ENCODE peak calls at places on chromosomes 6 and 20, in nine cellular contexts. Q is spleen; R is astrocyte of the cerebellum; N is lung; S is AG04450; H is lower lobe of right lung; V is astrocyte; T is cardiac muscle cell; C is CD4-positive, alpha-beta T cell. U is an unnamed sample.

GRCh38 chr6:162408805-162409535 is 318.6 kb downstream of the PRKN start:
- DNase-seq in Q (no peak), R (no peak), N (no peak), S (no peak), H (no peak), V (no peak), T (no peak), C (no peak), U (no peak)

GRCh38 chr20:36881888-36882287 is 6.0 kb downstream of the TLDC2 start:
- DNase-seq in Q (no peak), R (no peak), N (no peak), S (no peak), H (no peak), V (no peak), T (no peak), C (no peak), U (peak)

GRCh38 chr20:53660947-53661381 is 67.3 kb upstream of the ZNF217 start:
- DNase-seq in Q (no peak), R (no peak), N (no peak), S (no peak), H (no peak), V (no peak), T (no peak), C (no peak), U (no peak)

GRCh38 chr20:8305449-8305978 is 173.4 kb downstream of the PLCB1 start:
- DNase-seq in Q (peak), R (no peak), N (peak), S (no peak), H (peak), V (no peak), T (peak), C (peak), U (peak)

GRCh38 chr20:21090738-21091120 is 15.4 kb downstream of the LINC00237 start:
- DNase-seq in Q (no peak), R (no peak), N (no peak), S (no peak), H (no peak), V (no peak), T (no peak), C (no peak), U (no peak)

GRCh38 chr6:15437090-15437489 is 191.2 kb downstream of the JARID2 start:
- DNase-seq in Q (no peak), R (no peak), N (no peak), S (no peak), H (no peak), V (no peak), T (no peak), C (no peak), U (no peak)

GRCh38 chr6:149566372-149567193 is at the start of gene GINM1:
- DNase-seq in Q (peak), R (no peak), N (peak), S (no peak), H (peak), V (peak), T (peak), C (no peak), U (peak)

GRCh38 chr6:47787620-47788497 is 6.0 kb downstream of the OPN5 start:
- DNase-seq in Q (peak), R (peak), N (peak), S (peak), H (peak), V (peak), T (peak), C (peak), U (peak)

GRCh38 chr6:32189082-32189741 is 790 bp downstream of the PBX2 start:
- DNase-seq in Q (no peak), R (no peak), N (no peak), S (no peak), H (no peak), V (no peak), T (no peak), C (no peak), U (no peak)

GRCh38 chr6:150987371-150987828 is 121.9 kb downstream of the MTHFD1L start:
- DNase-seq in Q (no peak), R (no peak), N (no peak), S (no peak), H (no peak), V (no peak), T (no peak), C (peak), U (no peak)

GRCh38 chr6:152969688-152970418 is 13.0 kb downstream of the FBXO5 start:
- DNase-seq in Q (no peak), R (no peak), N (no peak), S (no peak), H (no peak), V (no peak), T (no peak), C (no peak), U (no peak)

GRCh38 chr6:14720411-14721102 is 525.3 kb upstream of the JARID2 start:
- DNase-seq in Q (no peak), R (no peak), N (no peak), S (no peak), H (no peak), V (no peak), T (no peak), C (no peak), U (no peak)

GRCh38 chr6:129368076-129368475 is 341.9 kb downstream of the ARHGAP18 start:
- DNase-seq in Q (no peak), R (no peak), N (no peak), S (no peak), H (no peak), V (no peak), T (no peak), C (no peak), U (no peak)

GRCh38 chr6:161414180-161414579 is 140.3 kb upstream of the AGPAT4 start:
- DNase-seq in Q (no peak), R (no peak), N (no peak), S (no peak), H (no peak), V (no peak), T (no peak), C (no peak), U (no peak)

GRCh38 chr6:140879861-140880260 is 1252.9 kb upstream of the GJE1 start:
- DNase-seq in Q (no peak), R (peak), N (no peak), S (peak), H (no peak), V (peak), T (peak), C (no peak), U (no peak)

GRCh38 chr20:33685328-33686007 is 717 bp downstream of the E2F1 start:
- DNase-seq in Q (peak), R (no peak), N (no peak), S (no peak), H (no peak), V (no peak), T (no peak), C (no peak), U (peak)

GRCh38 chr20:33875055-33875454 is 63.9 kb downstream of the CHMP4B start:
- DNase-seq in Q (peak), R (no peak), N (no peak), S (no peak), H (no peak), V (no peak), T (no peak), C (no peak), U (no peak)

GRCh38 chr6:46816626-46817025 is 23.4 kb downstream of the MEP1A start:
- DNase-seq in Q (no peak), R (no peak), N (no peak), S (no peak), H (no peak), V (no peak), T (no peak), C (no peak), U (no peak)

GRCh38 chr6:89574860-89575561 is 63.5 kb downstream of the LYRM2 start:
- DNase-seq in Q (no peak), R (no peak), N (no peak), S (no peak), H (no peak), V (no peak), T (no peak), C (no peak), U (peak)

GRCh38 chr6:121800047-121800446 is 364.6 kb downstream of the GJA1 start:
- DNase-seq in Q (no peak), R (no peak), N (no peak), S (no peak), H (no peak), V (peak), T (no peak), C (no peak), U (no peak)

GRCh38 chr6:18021166-18021850 is 33.9 kb upstream of the KIF13A start:
- DNase-seq in Q (no peak), R (no peak), N (no peak), S (no peak), H (no peak), V (no peak), T (no peak), C (no peak), U (no peak)

GRCh38 chr20:64168381-64169088 is 4.3 kb downstream of the MYT1 start:
- DNase-seq in Q (no peak), R (no peak), N (no peak), S (no peak), H (peak), V (no peak), T (no peak), C (no peak), U (no peak)

DNA sequence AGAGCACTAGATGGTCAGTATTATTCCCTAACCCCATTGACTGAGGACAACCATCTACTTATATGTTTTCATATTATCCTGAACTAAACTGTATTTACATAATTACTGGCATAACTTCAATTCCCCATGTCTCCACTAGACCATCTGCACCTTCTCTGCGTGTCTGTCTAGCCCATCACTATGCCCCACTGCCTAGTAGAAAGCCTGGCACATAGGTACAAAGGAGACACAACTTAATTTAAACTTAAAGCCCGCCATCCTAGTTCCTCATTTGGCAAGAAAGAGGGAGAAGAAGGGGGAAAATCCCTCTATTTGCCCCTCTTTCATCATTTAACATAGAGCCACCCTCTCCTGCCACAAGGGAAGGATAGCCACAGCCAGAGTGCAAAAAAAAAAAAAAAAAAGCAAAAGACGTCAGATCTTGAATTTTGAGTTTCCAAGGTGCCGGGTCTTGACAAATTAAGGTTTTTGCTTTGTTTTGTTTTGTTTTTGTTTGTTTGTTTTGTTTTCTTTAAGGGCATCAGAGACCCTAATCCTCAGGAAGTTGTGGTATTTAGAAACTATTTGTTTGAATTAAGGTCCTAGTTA is 1.8 kb downstream of the PKIG start:
- DNase-seq in Q (no peak), R (no peak), N (no peak), S (no peak), H (no peak), V (no peak), T (no peak), C (no peak), U (no peak)
- TF ChIP-seq CTCF in Q (no peak), R (no peak), N (no peak), S (no peak), H (no peak), V (no peak), T (no peak), C (no peak), U (no peak)

GRCh38 chr6:21595265-21595950 is 1.9 kb downstream of the SOX4 start:
- DNase-seq in Q (peak), R (no peak), N (peak), S (no peak), H (peak), V (no peak), T (peak), C (peak), U (peak)
- TF ChIP-seq CTCF in Q (no peak), R (peak), N (no peak), S (no peak), H (no peak), V (no peak), T (no peak), C (no peak), U (peak)

DNA sequence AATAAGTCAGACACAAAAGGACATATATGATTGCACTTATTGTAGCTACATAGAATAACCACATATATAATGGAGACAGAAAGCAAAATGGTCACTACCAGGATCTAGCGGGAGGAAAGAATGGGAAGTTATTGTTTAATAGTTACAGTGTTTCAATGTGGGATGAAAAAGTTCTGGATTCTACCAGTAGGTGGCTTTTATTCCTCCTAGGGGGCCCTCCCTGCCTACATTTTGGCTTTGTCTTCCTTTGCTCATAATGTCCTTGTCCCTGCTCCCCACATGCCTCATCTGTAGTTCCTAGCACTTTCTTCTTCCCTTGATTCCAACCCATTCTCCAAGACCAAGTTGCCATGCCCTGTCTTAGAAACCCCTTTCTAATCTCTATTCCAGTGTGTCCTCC is 16.3 kb downstream of the ZNF133 start:
- DNase-seq in Q (no peak), R (no peak), N (no peak), S (no peak), H (no peak), V (no peak), T (no peak), C (no peak), U (no peak)
- TF ChIP-seq CTCF in Q (no peak), R (no peak), N (no peak), S (peak), H (no peak), V (no peak), T (no peak), C (no peak), U (no peak)

GRCh38 chr20:45833030-45833882 is at the start of gene SNX21:
- DNase-seq in Q (peak), R (peak), N (peak), S (peak), H (peak), V (peak), T (peak), C (no peak), U (peak)

GRCh38 chr20:45834797-45835161 is 1.2 kb downstream of the SNX21 start:
- DNase-seq in Q (peak), R (no peak), N (no peak), S (no peak), H (no peak), V (no peak), T (no peak), C (no peak), U (no peak)

GRCh38 chr20:45833883-45834796 is 541 bp downstream of the SNX21 start:
- DNase-seq in Q (peak), R (no peak), N (peak), S (no peak), H (peak), V (peak), T (peak), C (no peak), U (peak)

GRCh38 chr20:45836841-45837240 is 3.2 kb downstream of the SNX21 start:
- DNase-seq in Q (no peak), R (no peak), N (no peak), S (no peak), H (no peak), V (no peak), T (peak), C (no peak), U (no peak)

DNA sequence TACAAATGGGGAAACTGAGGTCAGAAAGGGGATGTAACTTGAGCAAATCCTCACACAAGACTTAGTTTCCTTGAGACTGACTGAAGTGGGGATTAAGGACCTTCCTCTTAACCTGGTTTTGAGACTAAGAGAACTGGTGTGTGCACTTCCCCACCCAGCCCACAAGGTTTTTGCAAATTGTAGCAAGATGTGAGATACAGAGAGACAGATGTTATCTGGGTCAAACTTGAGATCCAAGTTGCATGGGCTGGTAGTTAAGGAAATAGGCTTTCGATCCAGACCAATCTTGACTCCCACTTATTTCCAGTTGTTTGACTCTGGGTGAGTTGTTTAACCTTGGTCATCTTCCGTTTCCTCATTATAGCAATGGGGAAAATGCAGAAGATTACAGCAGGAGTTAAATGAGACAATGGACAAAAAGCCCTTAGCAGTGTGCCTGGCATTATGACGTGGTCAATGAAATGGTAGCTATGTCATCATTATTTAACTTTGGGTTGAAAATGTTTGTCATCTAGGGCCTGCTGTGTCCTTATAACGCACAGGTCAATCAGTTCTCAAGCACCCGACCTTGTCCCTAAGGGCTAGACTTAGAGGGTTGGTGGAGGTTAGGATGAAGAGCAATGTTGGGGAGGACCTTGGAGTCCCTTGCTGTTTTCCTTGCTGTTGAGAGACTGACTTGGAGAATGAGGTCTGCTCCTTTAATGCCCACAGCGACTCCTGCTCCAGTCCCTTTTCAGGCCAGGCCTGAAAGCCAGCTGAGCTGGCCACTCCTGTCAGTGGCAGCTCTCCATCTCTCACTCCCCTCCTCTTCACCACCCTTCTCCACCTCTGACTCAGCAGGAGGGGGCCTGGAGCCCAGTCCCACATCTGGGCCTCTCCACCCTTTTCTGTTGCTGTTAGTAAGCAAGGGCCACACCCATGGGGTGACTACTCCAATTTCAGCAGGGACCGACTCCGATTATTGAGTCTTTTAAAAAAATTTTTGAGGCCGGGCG is 1.9 kb downstream of the SNX21 start:
- DNase-seq in Q (peak), R (no peak), N (no peak), S (no peak), H (no peak), V (peak), T (no peak), C (no peak), U (no peak)
- TF ChIP-seq CTCF in Q (no peak), R (no peak), N (no peak), S (no peak), H (no peak), V (no peak), T (no peak), C (no peak), U (no peak)

DNA sequence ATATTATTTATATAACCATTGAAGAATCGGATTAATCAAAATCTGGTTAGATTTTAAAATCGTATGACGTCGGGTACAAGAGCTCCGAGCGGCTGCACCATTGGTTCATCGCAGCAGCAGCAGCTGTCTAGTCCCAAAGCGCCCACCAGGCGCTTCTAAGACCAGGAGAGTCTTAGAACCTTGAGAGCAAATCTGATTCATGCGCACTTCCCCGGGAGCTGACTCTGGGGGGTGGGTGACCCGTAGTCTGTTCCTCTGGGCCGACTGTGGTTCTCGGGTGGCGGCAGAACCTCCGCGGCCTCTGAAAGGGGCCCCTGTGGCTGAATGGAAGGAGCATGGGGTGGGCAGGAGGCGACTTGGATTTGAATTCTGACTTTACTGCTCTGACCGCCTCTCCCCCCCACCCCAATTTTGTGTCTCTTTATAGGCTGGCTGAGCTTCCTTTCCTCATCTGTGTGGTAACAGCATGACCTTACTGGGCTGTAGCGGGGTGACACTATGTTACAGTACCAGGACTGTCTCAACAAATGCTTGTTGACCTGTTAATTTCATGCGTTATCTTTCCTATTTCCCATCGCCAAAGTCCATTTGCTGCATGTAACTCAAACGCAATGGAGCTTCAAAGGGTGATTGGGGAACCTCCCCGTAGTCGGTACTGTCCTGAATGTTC is 119.7 kb downstream of the RTN4IP1 start:
- DNase-seq in Q (peak), R (no peak), N (no peak), S (no peak), H (no peak), V (no peak), T (no peak), C (no peak), U (no peak)
- TF ChIP-seq CTCF in Q (peak), R (peak), N (no peak), S (peak), H (no peak), V (peak), T (peak), C (no peak), U (no peak)

DNA sequence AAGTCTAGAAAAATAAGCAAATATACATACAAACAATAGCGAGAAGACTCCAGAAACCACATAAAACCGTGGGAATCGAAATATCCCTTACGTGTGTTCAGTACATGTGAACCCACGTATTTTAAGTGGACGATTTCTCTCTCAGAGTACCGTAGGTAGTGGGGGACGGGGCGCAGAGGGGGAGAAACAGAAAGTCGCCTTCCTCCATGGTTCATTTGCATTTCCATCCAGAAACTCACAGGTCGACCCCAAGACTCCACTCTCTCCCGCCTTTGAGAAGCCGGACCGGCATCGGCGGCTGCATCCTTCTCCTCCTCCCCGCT is 538 bp upstream of the ENPP1 start:
- DNase-seq in Q (no peak), R (no peak), N (no peak), S (no peak), H (no peak), V (no peak), T (no peak), C (no peak), U (no peak)
- TF ChIP-seq CTCF in Q (no peak), R (no peak), N (no peak), S (no peak), H (no peak), V (no peak), T (no peak), C (no peak), U (no peak)

GRCh38 chr6:109038837-109039398 is 55.7 kb downstream of the SESN1 start:
- DNase-seq in Q (no peak), R (no peak), N (no peak), S (no peak), H (no peak), V (no peak), T (no peak), C (no peak), U (no peak)
- TF ChIP-seq CTCF in Q (no peak), R (no peak), N (no peak), S (no peak), H (no peak), V (no peak), T (no peak), C (peak), U (no peak)

GRCh38 chr6:11253594-11253993 is 21.1 kb upstream of the NEDD9 start:
- DNase-seq in Q (no peak), R (no peak), N (no peak), S (no peak), H (no peak), V (no peak), T (no peak), C (no peak), U (no peak)
- TF ChIP-seq CTCF in Q (no peak), R (no peak), N (no peak), S (no peak), H (no peak), V (no peak), T (no peak), C (no peak), U (no peak)

GRCh38 chr6:101386982-101387381 is 6.5 kb upstream of the GRIK2 start:
- DNase-seq in Q (no peak), R (no peak), N (no peak), S (no peak), H (no peak), V (no peak), T (no peak), C (no peak), U (no peak)
- TF ChIP-seq CTCF in Q (no peak), R (peak), N (no peak), S (peak), H (no peak), V (no peak), T (peak), C (no peak), U (no peak)

GRCh38 chr20:17875981-17876385 is 92.6 kb downstream of the SNX5 start:
- DNase-seq in Q (no peak), R (no peak), N (no peak), S (no peak), H (no peak), V (no peak), T (peak), C (no peak), U (no peak)
- TF ChIP-seq CTCF in Q (no peak), R (no peak), N (no peak), S (peak), H (no peak), V (no peak), T (no peak), C (no peak), U (no peak)

U was measured in Calu3.